ENCODE peak calls at places on chromosomes 16 and 17, in five cellular contexts. O is body of pancreas, H is fibroblast of the aortic adventitia, I is kidney, D is NB4. G is an unnamed sample.

GRCh38 chr17:76840884-76841775 is 27.1 kb upstream of the MGAT5B start:
- DNase-seq in O (no peak), H (no peak), I (no peak), D (no peak), G (no peak)

GRCh38 chr17:69327060-69327831 is at the start of gene ABCA5:
- DNase-seq in O (peak), H (peak), I (peak), D (peak), G (peak)

GRCh38 chr16:22191966-22192260 is 14.2 kb upstream of the EEF2K start:
- DNase-seq in O (no peak), H (no peak), I (no peak), D (peak), G (no peak)

GRCh38 chr17:35596530-35597233 is 9.6 kb downstream of the AP2B1 start:
- DNase-seq in O (no peak), H (no peak), I (no peak), D (no peak), G (no peak)

GRCh38 chr17:35898283-35899070 is 18.3 kb upstream of the CCL5 start:
- DNase-seq in O (peak), H (no peak), I (no peak), D (peak), G (peak)

GRCh38 chr16:50309527-50310307 is 43.4 kb downstream of the ADCY7 start:
- DNase-seq in O (peak), H (no peak), I (peak), D (peak), G (no peak)

GRCh38 chr17:4533522-4534502 is 21.4 kb downstream of the MYBBP1A start:
- DNase-seq in O (no peak), H (no peak), I (peak), D (peak), G (no peak)

GRCh38 chr17:50557265-50558029 is 3.1 kb upstream of the CACNA1G start:
- DNase-seq in O (no peak), H (no peak), I (no peak), D (no peak), G (no peak)

GRCh38 chr17:28574536-28574935 is 2.2 kb downstream of the ALDOC start:
- DNase-seq in O (no peak), H (no peak), I (no peak), D (no peak), G (no peak)

GRCh38 chr17:49371178-49371834 is 9.3 kb upstream of the ZNF652 start:
- DNase-seq in O (no peak), H (no peak), I (no peak), D (no peak), G (no peak)

GRCh38 chr16:31221357-31222160 is 4.6 kb upstream of the PYDC1 start:
- DNase-seq in O (no peak), H (no peak), I (no peak), D (peak), G (no peak)

GRCh38 chr17:40442392-40443195 is 656 bp upstream of the IGFBP4 start:
- DNase-seq in O (no peak), H (peak), I (peak), D (peak), G (no peak)

GRCh38 chr17:75783069-75783783 is 1.4 kb upstream of the UNK start:
- DNase-seq in O (no peak), H (peak), I (no peak), D (peak), G (peak)

GRCh38 chr16:16009396-16009795 is 60.0 kb downstream of the ABCC1 start:
- DNase-seq in O (no peak), H (no peak), I (peak), D (no peak), G (no peak)

GRCh38 chr16:80846275-80847013 is 42.0 kb upstream of the CDYL2 start:
- DNase-seq in O (no peak), H (no peak), I (no peak), D (no peak), G (no peak)

DNA sequence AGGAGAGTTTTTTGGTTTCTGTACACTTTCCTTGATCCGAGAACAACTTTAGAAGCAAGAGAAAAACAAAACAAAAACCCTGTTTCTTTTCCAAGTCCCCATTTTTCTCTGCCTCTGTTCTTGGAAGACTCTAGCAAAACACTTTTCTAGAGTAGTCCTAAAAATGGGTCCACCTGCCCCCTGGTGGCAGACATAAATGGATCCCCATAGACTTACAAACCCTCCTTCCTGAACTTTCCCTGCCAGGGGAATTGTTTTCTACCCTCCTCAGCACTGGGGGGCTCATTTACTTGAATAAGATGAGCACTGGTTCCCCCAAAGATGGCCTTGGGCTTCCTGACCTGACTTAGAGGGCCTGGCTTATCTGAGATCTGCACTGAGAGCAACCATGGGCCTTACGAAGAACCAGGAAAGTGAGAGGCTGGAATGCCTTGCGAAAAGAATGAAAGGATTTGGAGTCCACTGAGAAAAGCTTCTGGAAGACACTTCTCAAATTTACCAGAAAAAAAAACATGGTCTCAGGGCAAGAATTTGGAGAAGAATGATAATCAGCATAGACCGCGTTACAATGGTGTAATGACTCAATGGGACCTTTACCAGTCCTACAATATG is 48.0 kb upstream of the CDYL2 start:
- DNase-seq in O (no peak), H (peak), I (no peak), D (peak), G (peak)
- TF ChIP-seq CTCF in O (peak), H (peak), I (no peak), D (peak), G (peak)

GRCh38 chr17:38921756-38922411 is 3.5 kb upstream of the LASP1NB start:
- DNase-seq in O (no peak), H (no peak), I (peak), D (no peak), G (no peak)

GRCh38 chr17:38920374-38921291 is 4.8 kb upstream of the LASP1NB start:
- DNase-seq in O (no peak), H (no peak), I (peak), D (no peak), G (no peak)

GRCh38 chr17:38919316-38920078 is 5.9 kb upstream of the LASP1NB start:
- DNase-seq in O (no peak), H (no peak), I (peak), D (no peak), G (no peak)

GRCh38 chr17:38925263-38925995 is at the start of gene LASP1NB:
- DNase-seq in O (no peak), H (peak), I (no peak), D (no peak), G (no peak)

GRCh38 chr17:38922538-38923291 is 2.7 kb upstream of the LASP1NB start:
- DNase-seq in O (peak), H (peak), I (peak), D (no peak), G (peak)
- H3K4me3 ChIP-seq in O (no peak), H (no peak), I (no peak), D (no peak), G (no peak)

DNA sequence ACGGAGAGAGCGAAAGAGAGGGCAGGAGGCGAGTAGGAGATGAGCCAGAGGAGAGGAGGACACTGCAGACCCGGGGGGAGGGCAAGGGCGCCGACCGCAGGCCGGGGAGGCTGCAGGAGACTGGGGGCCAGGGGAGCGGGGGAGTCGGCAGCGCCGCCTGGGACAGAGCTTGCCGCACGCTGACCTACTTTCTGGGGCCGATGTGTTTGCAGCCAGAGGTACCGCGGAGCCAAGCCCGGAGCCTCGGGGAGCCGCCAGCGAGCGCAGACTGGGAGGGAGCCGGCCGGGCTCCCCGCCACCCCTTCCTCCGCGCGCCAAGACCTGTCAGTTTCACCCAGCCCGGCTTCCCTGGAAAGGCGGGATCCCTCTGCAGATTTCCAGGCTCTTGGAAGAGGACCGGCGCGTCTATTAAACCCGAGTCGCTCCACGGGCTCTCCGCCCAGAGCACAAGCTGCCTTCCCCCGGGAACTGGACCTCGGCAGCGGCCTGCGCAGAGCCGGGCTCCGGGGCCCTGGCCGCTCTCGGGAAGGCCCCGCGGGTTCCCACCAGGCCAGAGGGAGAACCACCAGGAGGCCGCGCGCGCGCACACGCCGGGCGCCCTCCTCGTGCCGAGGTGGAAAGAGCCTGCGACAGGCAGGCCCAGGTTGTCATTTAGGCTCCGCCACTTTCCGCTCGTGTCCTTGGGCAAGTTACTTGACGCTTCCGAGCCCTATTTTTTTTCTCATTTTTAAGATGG is 74.5 kb downstream of the CMC2 start:
- DNase-seq in O (peak), H (peak), I (peak), D (peak), G (peak)
- TF ChIP-seq CTCF in O (no peak), H (peak), I (peak), D (peak), G (no peak)

GRCh38 chr16:53091508-53092211 is 36.9 kb downstream of the CHD9 start:
- DNase-seq in O (peak), H (peak), I (peak), D (peak), G (peak)
- H3K4me3 ChIP-seq in O (no peak), H (peak), I (no peak), D (no peak), G (peak)

GRCh38 chr16:23679986-23680336 is 1.3 kb downstream of the PLK1 start:
- DNase-seq in O (no peak), H (no peak), I (no peak), D (no peak), G (no peak)

GRCh38 chr16:23676924-23677480 is 1.7 kb upstream of the PLK1 start:
- DNase-seq in O (peak), H (peak), I (no peak), D (no peak), G (no peak)

GRCh38 chr16:23679274-23679985 is 741 bp downstream of the PLK1 start:
- DNase-seq in O (no peak), H (peak), I (no peak), D (peak), G (peak)

GRCh38 chr16:23682181-23682580 is 3.5 kb downstream of the PLK1 start:
- DNase-seq in O (no peak), H (peak), I (no peak), D (peak), G (peak)

DNA sequence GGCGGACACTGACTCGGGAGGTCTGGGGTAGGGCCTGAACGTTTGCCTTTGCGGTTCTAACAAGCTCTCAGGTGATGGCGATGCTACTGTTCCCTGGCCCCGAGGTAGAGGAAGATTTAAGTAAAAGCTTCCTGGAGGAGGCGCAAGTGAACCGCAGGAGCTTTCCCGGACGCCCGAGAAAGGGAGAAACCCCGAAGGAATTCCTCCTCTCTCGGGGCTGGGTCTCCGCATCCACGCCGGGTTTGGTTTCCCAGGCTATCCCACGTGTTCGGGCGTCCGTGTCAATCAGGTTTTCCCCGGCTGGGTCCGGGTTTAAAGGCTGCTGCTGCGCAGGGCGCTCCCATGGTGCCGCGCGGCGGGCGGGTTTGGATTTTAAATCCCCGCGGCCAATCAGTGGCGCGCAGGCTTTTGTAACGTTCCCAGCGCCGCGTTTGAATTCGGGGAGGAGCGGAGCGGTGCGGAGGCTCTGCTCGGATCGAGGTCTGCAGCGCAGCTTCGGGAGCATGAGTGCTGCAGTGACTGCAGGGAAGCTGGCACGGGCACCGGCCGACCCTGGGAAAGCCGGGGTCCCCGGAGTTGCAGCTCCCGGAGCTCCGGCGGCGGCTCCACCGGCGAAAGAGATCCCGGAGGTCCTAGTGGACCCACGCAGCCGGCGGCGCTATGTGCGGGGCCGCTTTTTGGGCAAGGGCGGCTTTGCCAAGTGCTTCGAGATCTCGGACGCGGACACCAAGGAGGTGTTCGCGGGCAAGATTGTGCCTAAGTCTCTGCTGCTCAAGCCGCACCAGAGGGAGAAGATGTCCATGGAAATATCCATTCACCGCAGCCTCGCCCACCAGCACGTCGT is at the start of gene PLK1:
- DNase-seq in O (peak), H (peak), I (peak), D (peak), G (peak)
- TF ChIP-seq CTCF in O (no peak), H (peak), I (no peak), D (no peak), G (peak)

GRCh38 chr16:51359141-51359960 is 208.3 kb upstream of the SALL1 start:
- DNase-seq in O (no peak), H (peak), I (no peak), D (no peak), G (peak)
- H3K4me3 ChIP-seq in O (no peak), H (no peak), I (no peak), D (no peak), G (no peak)

GRCh38 chr17:10316986-10317834 is 55.6 kb downstream of the MYH13 start:
- DNase-seq in O (peak), H (peak), I (no peak), D (peak), G (peak)
- TF ChIP-seq CTCF in O (no peak), H (peak), I (peak), D (peak), G (peak)